ENCODE peak calls at places on chromosomes 13 and 19, in ten cellular contexts. One of them, this sample, is unnamed. For H3K27me3 and H3K9me3, the result is how much of the 10 kb centered on the place peaks cover.

GRCh38 chr19:47324502-47324901 is 7.5 kb upstream of the C5AR2 start:
- DNase-seq in GM23248: no peak
- DNase-seq in right lobe of liver: peak
- DNase-seq in thoracic aorta: no peak
- DNase-seq in ascending aorta: no peak
- DNase-seq in tibial artery: peak
- DNase-seq in endodermal cell: no peak
- DNase-seq in uterus: no peak
- DNase-seq in cardiac muscle cell: no peak
- DNase-seq in CD8-positive, alpha-beta memory T cell: no peak
- DNase-seq in this sample: no peak

GRCh38 chr13:73141292-73141771 is 82.5 kb downstream of the KLF5 start:
- DNase-seq in thoracic aorta: no peak
- DNase-seq in cardiac muscle cell: peak
- DNase-seq in ascending aorta: no peak
- DNase-seq in tibial artery: no peak
- DNase-seq in right lobe of liver: no peak
- DNase-seq in CD8-positive, alpha-beta memory T cell: no peak
- DNase-seq in endodermal cell: no peak
- DNase-seq in uterus: no peak
- DNase-seq in GM23248: no peak
- DNase-seq in this sample: no peak

GRCh38 chr19:42290523-42291436 is 11.2 kb upstream of the PRR19 start:
- DNase-seq in GM23248: peak
- DNase-seq in endodermal cell: peak
- DNase-seq in cardiac muscle cell: no peak
- DNase-seq in tibial artery: no peak
- DNase-seq in right lobe of liver: peak
- DNase-seq in CD8-positive, alpha-beta memory T cell: peak
- DNase-seq in thoracic aorta: no peak
- DNase-seq in ascending aorta: no peak
- DNase-seq in uterus: peak
- DNase-seq in this sample: peak

GRCh38 chr13:79314652-79315051 is 91.4 kb downstream of the RBM26 start:
- DNase-seq in ascending aorta: no peak
- DNase-seq in uterus: no peak
- DNase-seq in thoracic aorta: no peak
- DNase-seq in GM23248: no peak
- DNase-seq in endodermal cell: no peak
- DNase-seq in tibial artery: no peak
- DNase-seq in right lobe of liver: no peak
- DNase-seq in cardiac muscle cell: no peak
- DNase-seq in CD8-positive, alpha-beta memory T cell: no peak
- DNase-seq in this sample: no peak

GRCh38 chr19:21698215-21698614 is 69.2 kb downstream of the ZNF100 start:
- DNase-seq in uterus: no peak
- DNase-seq in right lobe of liver: no peak
- DNase-seq in tibial artery: no peak
- DNase-seq in cardiac muscle cell: peak
- DNase-seq in ascending aorta: no peak
- DNase-seq in endodermal cell: no peak
- DNase-seq in thoracic aorta: no peak
- DNase-seq in GM23248: peak
- DNase-seq in CD8-positive, alpha-beta memory T cell: peak
- DNase-seq in this sample: no peak

GRCh38 chr19:46296722-46297431 is at the start of gene HIF3A:
- DNase-seq in cardiac muscle cell: peak
- DNase-seq in right lobe of liver: no peak
- DNase-seq in tibial artery: peak
- DNase-seq in thoracic aorta: no peak
- DNase-seq in endodermal cell: peak
- DNase-seq in GM23248: peak
- DNase-seq in uterus: peak
- DNase-seq in CD8-positive, alpha-beta memory T cell: no peak
- DNase-seq in ascending aorta: peak
- DNase-seq in this sample: no peak

GRCh38 chr13:34567558-34567957 is 374.5 kb upstream of the NBEA start:
- DNase-seq in GM23248: no peak
- DNase-seq in ascending aorta: no peak
- DNase-seq in endodermal cell: no peak
- DNase-seq in uterus: no peak
- DNase-seq in right lobe of liver: no peak
- DNase-seq in tibial artery: no peak
- DNase-seq in cardiac muscle cell: no peak
- DNase-seq in CD8-positive, alpha-beta memory T cell: no peak
- DNase-seq in thoracic aorta: no peak
- DNase-seq in this sample: no peak

GRCh38 chr19:17575871-17576757 is 20.7 kb downstream of the COLGALT1 start:
- DNase-seq in thoracic aorta: no peak
- DNase-seq in tibial artery: no peak
- DNase-seq in right lobe of liver: no peak
- DNase-seq in uterus: no peak
- DNase-seq in ascending aorta: no peak
- DNase-seq in GM23248: no peak
- DNase-seq in cardiac muscle cell: no peak
- DNase-seq in endodermal cell: no peak
- DNase-seq in CD8-positive, alpha-beta memory T cell: no peak
- DNase-seq in this sample: peak

GRCh38 chr13:50128406-50129048 is 113.3 kb downstream of the KCNRG start:
- DNase-seq in GM23248: no peak
- DNase-seq in endodermal cell: peak
- DNase-seq in thoracic aorta: no peak
- DNase-seq in cardiac muscle cell: peak
- DNase-seq in uterus: no peak
- DNase-seq in tibial artery: no peak
- DNase-seq in ascending aorta: no peak
- DNase-seq in CD8-positive, alpha-beta memory T cell: no peak
- DNase-seq in right lobe of liver: no peak
- DNase-seq in this sample: no peak

GRCh38 chr19:48874309-48875135 is 2.3 kb downstream of the PPP1R15A start:
- DNase-seq in cardiac muscle cell: peak
- DNase-seq in uterus: peak
- DNase-seq in endodermal cell: no peak
- DNase-seq in GM23248: peak
- DNase-seq in tibial artery: no peak
- DNase-seq in ascending aorta: no peak
- DNase-seq in thoracic aorta: no peak
- DNase-seq in right lobe of liver: peak
- DNase-seq in CD8-positive, alpha-beta memory T cell: peak
- DNase-seq in this sample: peak

GRCh38 chr13:30466358-30466714 is 600 bp upstream of the HMGB1 start:
- DNase-seq in tibial artery: no peak
- DNase-seq in cardiac muscle cell: no peak
- DNase-seq in GM23248: peak
- DNase-seq in right lobe of liver: no peak
- DNase-seq in CD8-positive, alpha-beta memory T cell: no peak
- DNase-seq in thoracic aorta: no peak
- DNase-seq in ascending aorta: no peak
- DNase-seq in uterus: no peak
- DNase-seq in endodermal cell: no peak
- DNase-seq in this sample: peak

GRCh38 chr19:56866563-56866962 is 26.0 kb upstream of the PEG3 start:
- DNase-seq in uterus: no peak
- DNase-seq in tibial artery: no peak
- DNase-seq in CD8-positive, alpha-beta memory T cell: no peak
- DNase-seq in thoracic aorta: no peak
- DNase-seq in endodermal cell: no peak
- DNase-seq in ascending aorta: no peak
- DNase-seq in GM23248: no peak
- DNase-seq in cardiac muscle cell: no peak
- DNase-seq in right lobe of liver: no peak
- DNase-seq in this sample: no peak

GRCh38 chr19:53537523-53538377 is at the start of gene ZNF331:
- DNase-seq in GM23248: peak
- DNase-seq in endodermal cell: peak
- DNase-seq in tibial artery: peak
- DNase-seq in ascending aorta: peak
- DNase-seq in cardiac muscle cell: peak
- DNase-seq in uterus: peak
- DNase-seq in thoracic aorta: peak
- DNase-seq in right lobe of liver: peak
- DNase-seq in CD8-positive, alpha-beta memory T cell: peak
- DNase-seq in this sample: peak

GRCh38 chr13:40660270-40660669 is 6.2 kb downstream of the FOXO1 start:
- DNase-seq in thoracic aorta: no peak
- DNase-seq in CD8-positive, alpha-beta memory T cell: no peak
- DNase-seq in cardiac muscle cell: peak
- DNase-seq in endodermal cell: no peak
- DNase-seq in GM23248: no peak
- DNase-seq in tibial artery: no peak
- DNase-seq in right lobe of liver: no peak
- DNase-seq in ascending aorta: no peak
- DNase-seq in uterus: no peak
- DNase-seq in this sample: no peak

GRCh38 chr13:28626266-28626665 is 32.7 kb upstream of the POMP start:
- DNase-seq in GM23248: no peak
- DNase-seq in cardiac muscle cell: no peak
- DNase-seq in tibial artery: no peak
- DNase-seq in right lobe of liver: no peak
- DNase-seq in endodermal cell: no peak
- DNase-seq in CD8-positive, alpha-beta memory T cell: no peak
- DNase-seq in uterus: no peak
- DNase-seq in ascending aorta: no peak
- DNase-seq in thoracic aorta: no peak
- DNase-seq in this sample: no peak

GRCh38 chr13:30971575-30971974 is 39.1 kb downstream of the TEX26 start:
- DNase-seq in GM23248: peak
- DNase-seq in ascending aorta: no peak
- DNase-seq in CD8-positive, alpha-beta memory T cell: no peak
- DNase-seq in tibial artery: no peak
- DNase-seq in right lobe of liver: no peak
- DNase-seq in uterus: no peak
- DNase-seq in cardiac muscle cell: peak
- DNase-seq in endodermal cell: no peak
- DNase-seq in thoracic aorta: no peak
- DNase-seq in this sample: no peak

GRCh38 chr13:31908696-31909386 is 122.7 kb upstream of the FRY start:
- DNase-seq in ascending aorta: no peak
- DNase-seq in thoracic aorta: no peak
- DNase-seq in uterus: no peak
- DNase-seq in cardiac muscle cell: no peak
- DNase-seq in CD8-positive, alpha-beta memory T cell: no peak
- DNase-seq in tibial artery: no peak
- DNase-seq in right lobe of liver: no peak
- DNase-seq in endodermal cell: no peak
- DNase-seq in GM23248: peak
- DNase-seq in this sample: no peak

GRCh38 chr13:97853550-97853949 is 99.9 kb upstream of the IPO5 start:
- DNase-seq in right lobe of liver: no peak
- DNase-seq in ascending aorta: no peak
- DNase-seq in cardiac muscle cell: no peak
- DNase-seq in GM23248: peak
- DNase-seq in endodermal cell: no peak
- DNase-seq in thoracic aorta: no peak
- DNase-seq in CD8-positive, alpha-beta memory T cell: no peak
- DNase-seq in tibial artery: no peak
- DNase-seq in uterus: no peak
- DNase-seq in this sample: peak

GRCh38 chr13:59790626-59791025 is 373.1 kb downstream of the DIAPH3 start:
- DNase-seq in tibial artery: no peak
- DNase-seq in right lobe of liver: no peak
- DNase-seq in GM23248: peak
- DNase-seq in uterus: no peak
- DNase-seq in cardiac muscle cell: peak
- DNase-seq in endodermal cell: no peak
- DNase-seq in CD8-positive, alpha-beta memory T cell: no peak
- DNase-seq in thoracic aorta: no peak
- DNase-seq in ascending aorta: no peak
- DNase-seq in this sample: no peak

DNA sequence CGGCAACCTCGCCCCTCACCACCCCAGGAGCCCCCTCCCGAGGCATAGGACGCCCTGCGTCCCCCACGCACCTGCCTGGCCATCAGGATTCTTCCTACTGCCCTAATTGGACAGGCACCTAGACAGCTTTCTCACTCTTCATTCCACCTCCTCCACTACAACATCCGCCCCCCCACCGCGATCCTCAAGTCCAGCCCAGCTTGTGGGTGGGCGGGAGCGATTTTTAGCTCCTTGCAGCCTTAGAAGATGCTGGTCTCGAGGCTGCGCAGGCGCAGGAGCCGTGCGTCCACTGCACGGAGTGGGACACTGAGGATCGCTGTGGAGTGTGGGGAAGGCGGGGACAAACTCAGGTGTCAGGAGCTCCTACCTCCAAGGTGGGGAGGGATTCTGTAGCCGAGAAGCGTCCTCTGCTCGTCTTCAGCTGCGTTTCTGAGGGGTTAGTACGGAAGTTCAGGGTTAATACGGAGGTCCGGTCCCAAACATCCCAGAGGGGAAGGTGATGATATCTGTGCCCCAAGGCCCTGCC is at the start of gene RTBDN:
- DNase-seq in tibial artery: no peak
- DNase-seq in GM23248: peak
- DNase-seq in CD8-positive, alpha-beta memory T cell: no peak
- DNase-seq in right lobe of liver: no peak
- DNase-seq in uterus: no peak
- DNase-seq in endodermal cell: peak
- DNase-seq in thoracic aorta: no peak
- DNase-seq in cardiac muscle cell: no peak
- DNase-seq in ascending aorta: no peak
- DNase-seq in this sample: no peak
- H3K4me3 ChIP-seq in tibial artery: peak
- H3K4me3 ChIP-seq in GM23248: peak
- H3K4me3 ChIP-seq in CD8-positive, alpha-beta memory T cell: no peak
- H3K4me3 ChIP-seq in right lobe of liver: peak
- H3K4me3 ChIP-seq in uterus: peak
- H3K4me3 ChIP-seq in endodermal cell: peak
- H3K4me3 ChIP-seq in thoracic aorta: peak
- H3K4me3 ChIP-seq in cardiac muscle cell: peak
- H3K4me3 ChIP-seq in ascending aorta: peak
- H3K4me3 ChIP-seq in this sample: peak

GRCh38 chr19:50857366-50857765 is 2.7 kb downstream of the KLK3 start:
- DNase-seq in uterus: no peak
- DNase-seq in GM23248: no peak
- DNase-seq in tibial artery: no peak
- DNase-seq in thoracic aorta: no peak
- DNase-seq in CD8-positive, alpha-beta memory T cell: no peak
- DNase-seq in cardiac muscle cell: no peak
- DNase-seq in right lobe of liver: no peak
- DNase-seq in endodermal cell: no peak
- DNase-seq in ascending aorta: no peak
- DNase-seq in this sample: no peak
- H3K27me3 ChIP-seq in uterus: under half
- H3K27me3 ChIP-seq in GM23248: under half
- H3K27me3 ChIP-seq in tibial artery: under half
- H3K27me3 ChIP-seq in thoracic aorta: under half
- H3K27me3 ChIP-seq in CD8-positive, alpha-beta memory T cell: under half
- H3K27me3 ChIP-seq in cardiac muscle cell: under half
- H3K27me3 ChIP-seq in right lobe of liver: under half
- H3K27me3 ChIP-seq in endodermal cell: under half
- H3K27me3 ChIP-seq in ascending aorta: under half
- H3K27me3 ChIP-seq in this sample: under half

GRCh38 chr19:36747750-36748149 is 24.9 kb downstream of the ZNF850 start:
- DNase-seq in GM23248: no peak
- DNase-seq in thoracic aorta: no peak
- DNase-seq in ascending aorta: no peak
- DNase-seq in tibial artery: no peak
- DNase-seq in endodermal cell: no peak
- DNase-seq in uterus: no peak
- DNase-seq in CD8-positive, alpha-beta memory T cell: no peak
- DNase-seq in cardiac muscle cell: no peak
- DNase-seq in right lobe of liver: no peak
- DNase-seq in this sample: no peak
- H3K9me3 ChIP-seq in GM23248: under half
- H3K9me3 ChIP-seq in thoracic aorta: half or more
- H3K9me3 ChIP-seq in ascending aorta: half or more
- H3K9me3 ChIP-seq in tibial artery: under half
- H3K9me3 ChIP-seq in endodermal cell: half or more
- H3K9me3 ChIP-seq in uterus: under half
- H3K9me3 ChIP-seq in CD8-positive, alpha-beta memory T cell: half or more
- H3K9me3 ChIP-seq in cardiac muscle cell: under half
- H3K9me3 ChIP-seq in right lobe of liver: under half
- H3K9me3 ChIP-seq in this sample: half or more

GRCh38 chr19:10516671-10517286 is 468 bp downstream of the S1PR5 start:
- DNase-seq in right lobe of liver: no peak
- DNase-seq in tibial artery: no peak
- DNase-seq in ascending aorta: no peak
- DNase-seq in CD8-positive, alpha-beta memory T cell: no peak
- DNase-seq in GM23248: peak
- DNase-seq in cardiac muscle cell: no peak
- DNase-seq in endodermal cell: no peak
- DNase-seq in thoracic aorta: no peak
- DNase-seq in uterus: no peak
- DNase-seq in this sample: no peak
- H3K4me3 ChIP-seq in right lobe of liver: peak
- H3K4me3 ChIP-seq in tibial artery: peak
- H3K4me3 ChIP-seq in ascending aorta: peak
- H3K4me3 ChIP-seq in CD8-positive, alpha-beta memory T cell: peak
- H3K4me3 ChIP-seq in GM23248: peak
- H3K4me3 ChIP-seq in cardiac muscle cell: peak
- H3K4me3 ChIP-seq in endodermal cell: peak
- H3K4me3 ChIP-seq in thoracic aorta: peak
- H3K4me3 ChIP-seq in uterus: no peak
- H3K4me3 ChIP-seq in this sample: peak

This sample was measured in MG63.